ENCODE peak calls at places on chromosome 16, in seven cellular contexts. D, S, T, K, V, X and P are unnamed samples. For H3K9me3 and H3K36me3, the result is how much of the 10 kb centered on the place peaks cover.

GRCh38 chr16:56310685-56311084 is 114.7 kb downstream of the AMFR start:
- DNase-seq in D (no peak), S (no peak), T (no peak), K (no peak), V (no peak), X (no peak), P (no peak)

GRCh38 chr16:86061771-86062170 is 162.8 kb downstream of the IRF8 start:
- DNase-seq in D (no peak), S (no peak), T (no peak), K (no peak), V (no peak), X (no peak), P (no peak)

GRCh38 chr16:13036600-13036999 is 135.2 kb downstream of the SHISA9 start:
- DNase-seq in D (peak), S (peak), T (peak), K (no peak), V (peak), X (peak), P (peak)

GRCh38 chr16:14289692-14290340 is 218.7 kb downstream of the MRTFB start:
- DNase-seq in D (peak), S (peak), T (peak), K (no peak), V (no peak), X (peak), P (peak)

GRCh38 chr16:9123871-9124270 is 32.4 kb downstream of the HAPSTR1 start:
- DNase-seq in D (no peak), S (no peak), T (no peak), K (peak), V (no peak), X (peak), P (peak)

GRCh38 chr16:80986557-80986956 is 20.1 kb downstream of the CMC2 start:
- DNase-seq in D (no peak), S (no peak), T (no peak), K (no peak), V (no peak), X (no peak), P (no peak)

GRCh38 chr16:57386381-57386951 is 14.2 kb downstream of the CX3CL1 start:
- DNase-seq in D (peak), S (peak), T (peak), K (no peak), V (no peak), X (no peak), P (peak)

GRCh38 chr16:20916289-20916688 is 15.7 kb downstream of the LYRM1 start:
- DNase-seq in D (no peak), S (no peak), T (no peak), K (no peak), V (no peak), X (no peak), P (no peak)

GRCh38 chr16:19980866-19981265 is 92.8 kb downstream of the GPR139 start:
- DNase-seq in D (peak), S (peak), T (peak), K (no peak), V (peak), X (peak), P (no peak)

GRCh38 chr16:68089067-68089466 is 3.9 kb downstream of the NFATC3 start:
- DNase-seq in D (no peak), S (no peak), T (no peak), K (no peak), V (no peak), X (no peak), P (no peak)
- H3K4me3 ChIP-seq in D (no peak), S (no peak), T (no peak), K (no peak), V (no peak), X (no peak), P (no peak)

DNA sequence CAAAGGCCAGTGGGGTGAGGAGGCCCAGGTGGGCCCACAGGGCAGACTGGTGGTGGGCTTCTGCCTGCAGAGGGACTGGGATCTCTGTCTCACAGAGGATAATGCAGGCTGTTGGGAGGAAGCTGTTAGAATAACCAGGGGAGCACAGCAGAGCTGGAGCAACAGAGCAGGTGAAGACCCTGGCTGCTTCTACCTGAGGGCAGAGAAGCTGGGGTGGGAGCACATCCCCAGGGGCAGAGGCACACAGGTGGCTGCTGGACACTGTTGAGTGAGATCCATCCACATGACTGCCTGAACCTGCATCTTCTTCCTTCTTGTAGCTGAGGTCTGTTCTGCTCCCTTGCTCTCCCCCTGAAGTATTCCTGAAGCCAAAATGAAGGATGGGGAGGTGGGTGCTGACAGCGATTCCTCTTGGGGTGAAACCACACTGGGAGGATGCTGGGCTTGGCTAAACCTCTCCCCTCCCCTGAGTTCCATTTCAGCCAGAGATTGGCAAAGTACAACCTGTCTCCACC is 1725.0 kb downstream of the TP53TG3F start:
- DNase-seq in D (no peak), S (no peak), T (no peak), K (no peak), V (no peak), X (no peak), P (no peak)
- H3K9me3 ChIP-seq in D (under half), S (under half), T (under half), K (under half), V (under half), X (under half), P (under half)

GRCh38 chr16:48295493-48296281 is 48.3 kb upstream of the ABCC11 start:
- DNase-seq in D (no peak), S (no peak), T (no peak), K (no peak), V (no peak), X (peak), P (no peak)

GRCh38 chr16:48291303-48291702 is 44.0 kb upstream of the ABCC11 start:
- DNase-seq in D (peak), S (no peak), T (peak), K (no peak), V (no peak), X (no peak), P (no peak)

GRCh38 chr16:48291754-48292153 is 44.4 kb upstream of the ABCC11 start:
- DNase-seq in D (no peak), S (no peak), T (no peak), K (no peak), V (no peak), X (no peak), P (no peak)

GRCh38 chr16:48287239-48287638 is 39.9 kb upstream of the ABCC11 start:
- DNase-seq in D (no peak), S (no peak), T (no peak), K (no peak), V (no peak), X (no peak), P (no peak)

DNA sequence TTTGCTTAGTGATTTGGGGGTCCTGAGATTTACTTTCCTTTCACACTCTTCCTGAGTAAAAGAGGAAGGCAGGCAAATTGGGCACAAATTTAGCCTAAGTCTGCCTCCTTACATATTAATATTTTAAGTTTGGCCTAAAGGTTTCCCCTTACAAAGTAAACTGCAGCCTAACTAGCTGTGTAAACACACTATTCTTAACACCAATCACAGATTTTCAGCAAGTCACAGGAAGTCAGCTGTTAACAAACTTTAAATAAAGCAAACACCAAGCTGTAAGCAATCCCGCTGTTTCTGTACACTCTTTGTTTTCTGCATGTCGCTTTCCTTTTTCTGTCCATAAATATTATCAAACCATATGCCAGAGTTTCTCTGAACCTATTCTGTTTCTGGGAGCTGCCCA is 45.1 kb upstream of the ABCC11 start:
- DNase-seq in D (no peak), S (no peak), T (no peak), K (no peak), V (no peak), X (peak), P (no peak)
- H3K36me3 ChIP-seq in D (under half), S (under half), T (under half), K (under half), V (under half), X (under half), P (under half)

GRCh38 chr16:11977206-11978041 is 890 bp downstream of the SNX29 start:
- DNase-seq in D (peak), S (peak), T (peak), K (no peak), V (no peak), X (peak), P (peak)

GRCh38 chr16:11976850-11977205 is 294 bp downstream of the SNX29 start:
- DNase-seq in D (no peak), S (no peak), T (no peak), K (no peak), V (no peak), X (no peak), P (no peak)

GRCh38 chr16:11973065-11973464 is 3.5 kb upstream of the SNX29 start:
- DNase-seq in D (no peak), S (no peak), T (no peak), K (peak), V (no peak), X (no peak), P (no peak)

GRCh38 chr16:11980167-11980844 is 3.8 kb downstream of the SNX29 start:
- DNase-seq in D (no peak), S (no peak), T (no peak), K (no peak), V (no peak), X (no peak), P (no peak)

DNA sequence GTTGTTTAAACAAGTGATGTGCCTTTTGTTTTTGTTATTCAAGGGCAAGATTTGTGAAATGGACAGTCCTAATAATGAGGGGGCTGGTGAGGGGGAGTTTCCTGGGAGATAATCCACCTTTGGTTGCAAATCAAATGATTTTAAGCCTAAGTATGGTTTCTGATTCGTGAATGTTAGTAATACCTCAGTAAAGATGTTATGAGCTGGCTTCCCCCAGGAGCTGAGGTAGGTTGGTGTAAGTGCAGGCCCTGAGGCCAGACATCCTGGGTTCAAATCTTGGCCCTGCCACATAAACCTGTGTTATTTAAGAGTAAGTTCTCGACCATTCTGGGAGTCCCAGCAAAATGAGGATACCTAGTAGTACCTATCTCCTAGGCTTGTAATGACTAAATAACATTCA is 1.5 kb downstream of the SNX29 start:
- DNase-seq in D (no peak), S (no peak), T (peak), K (no peak), V (no peak), X (no peak), P (no peak)
- H3K4me3 ChIP-seq in D (no peak), S (no peak), T (peak), K (no peak), V (no peak), X (peak), P (peak)

GRCh38 chr16:3328104-3328503 is 22.8 kb downstream of the ZNF75A start:
- DNase-seq in D (no peak), S (no peak), T (no peak), K (no peak), V (no peak), X (no peak), P (no peak)
- H3K9me3 ChIP-seq in D (under half), S (under half), T (under half), K (under half), V (under half), X (under half), P (under half)

GRCh38 chr16:87705780-87706277 is 60.0 kb downstream of the KLHDC4 start:
- DNase-seq in D (no peak), S (no peak), T (no peak), K (peak), V (no peak), X (no peak), P (no peak)

GRCh38 chr16:87706278-87707000 is 59.3 kb downstream of the KLHDC4 start:
- DNase-seq in D (no peak), S (no peak), T (no peak), K (no peak), V (no peak), X (no peak), P (no peak)

GRCh38 chr16:87707714-87708113 is 58.1 kb downstream of the KLHDC4 start:
- DNase-seq in D (no peak), S (no peak), T (no peak), K (no peak), V (no peak), X (no peak), P (no peak)

GRCh38 chr16:87708181-87708580 is 57.6 kb downstream of the KLHDC4 start:
- DNase-seq in D (no peak), S (no peak), T (no peak), K (no peak), V (no peak), X (no peak), P (no peak)

DNA sequence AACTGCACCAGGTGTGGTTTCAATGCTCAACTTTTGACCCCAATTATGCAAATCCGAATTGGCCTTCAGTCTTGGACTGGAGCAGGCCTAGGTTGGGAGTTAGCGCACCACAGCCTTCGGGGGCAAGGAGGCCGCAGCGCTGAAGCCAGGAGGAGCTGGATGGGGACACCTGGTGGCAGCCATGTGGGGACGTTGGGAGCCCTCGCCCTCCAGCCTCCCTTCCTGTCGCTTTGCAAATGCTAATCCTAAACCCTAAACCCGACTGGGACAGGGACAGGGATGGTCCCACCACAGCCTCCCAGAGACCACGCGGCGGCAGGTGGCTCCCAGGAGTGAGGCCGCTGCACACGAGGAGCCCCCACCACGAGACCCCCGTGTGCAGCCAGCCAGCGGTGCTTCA is 58.7 kb downstream of the KLHDC4 start:
- DNase-seq in D (no peak), S (no peak), T (no peak), K (no peak), V (peak), X (no peak), P (no peak)
- H3K36me3 ChIP-seq in D (under half), S (under half), T (under half), K (half or more), V (under half), X (under half), P (under half)